ENCODE peak calls at places on chromosome 9, in four cellular contexts. One of them, this sample, is unnamed.

GRCh38 chr9:105510024-105510423 is 47.9 kb upstream of the FKTN start:
- DNase-seq in lung: no peak
- DNase-seq in stimulated activated CD4-positive, alpha-beta T cell treated with anti-CD3 and anti-CD28 coated beads, Interleukin-12 subunit alpha, Interleukin-12 subunit beta, amount 100 ng/mL, for 4 hours: no peak
- DNase-seq in activated naive CD8-positive, alpha-beta T cell treated with anti-CD3 and anti-CD28 coated beads, Interleukin-2, amount 50 U/mL, for 24 hours: no peak
- DNase-seq in this sample: no peak

GRCh38 chr9:14031015-14031414 is 282.9 kb downstream of the NFIB start:
- DNase-seq in stimulated activated CD4-positive, alpha-beta T cell treated with anti-CD3 and anti-CD28 coated beads, Interleukin-12 subunit alpha, Interleukin-12 subunit beta, amount 100 ng/mL, for 4 hours: no peak
- DNase-seq in activated naive CD8-positive, alpha-beta T cell treated with anti-CD3 and anti-CD28 coated beads, Interleukin-2, amount 50 U/mL, for 24 hours: no peak
- DNase-seq in lung: no peak
- DNase-seq in this sample: no peak

GRCh38 chr9:88710449-88710848 is 175.5 kb downstream of the NXNL2 start:
- DNase-seq in activated naive CD8-positive, alpha-beta T cell treated with anti-CD3 and anti-CD28 coated beads, Interleukin-2, amount 50 U/mL, for 24 hours: no peak
- DNase-seq in stimulated activated CD4-positive, alpha-beta T cell treated with anti-CD3 and anti-CD28 coated beads, Interleukin-12 subunit alpha, Interleukin-12 subunit beta, amount 100 ng/mL, for 4 hours: no peak
- DNase-seq in lung: no peak
- DNase-seq in this sample: no peak

GRCh38 chr9:117783828-117784227 is 79.6 kb downstream of the TLR4 start:
- DNase-seq in lung: no peak
- DNase-seq in activated naive CD8-positive, alpha-beta T cell treated with anti-CD3 and anti-CD28 coated beads, Interleukin-2, amount 50 U/mL, for 24 hours: peak; percentile 9
- DNase-seq in stimulated activated CD4-positive, alpha-beta T cell treated with anti-CD3 and anti-CD28 coated beads, Interleukin-12 subunit alpha, Interleukin-12 subunit beta, amount 100 ng/mL, for 4 hours: no peak
- DNase-seq in this sample: no peak

GRCh38 chr9:88230612-88231011 is 92.3 kb upstream of the SPATA31C2 start:
- DNase-seq in activated naive CD8-positive, alpha-beta T cell treated with anti-CD3 and anti-CD28 coated beads, Interleukin-2, amount 50 U/mL, for 24 hours: no peak
- DNase-seq in lung: no peak
- DNase-seq in stimulated activated CD4-positive, alpha-beta T cell treated with anti-CD3 and anti-CD28 coated beads, Interleukin-12 subunit alpha, Interleukin-12 subunit beta, amount 100 ng/mL, for 4 hours: no peak
- DNase-seq in this sample: no peak

GRCh38 chr9:121498150-121498486 is 1.5 kb downstream of the GGTA1 start:
- DNase-seq in activated naive CD8-positive, alpha-beta T cell treated with anti-CD3 and anti-CD28 coated beads, Interleukin-2, amount 50 U/mL, for 24 hours: peak; percentile 52
- DNase-seq in stimulated activated CD4-positive, alpha-beta T cell treated with anti-CD3 and anti-CD28 coated beads, Interleukin-12 subunit alpha, Interleukin-12 subunit beta, amount 100 ng/mL, for 4 hours: no peak
- DNase-seq in lung: peak; percentile 76
- DNase-seq in this sample: peak; percentile 61

GRCh38 chr9:131464354-131465000 is 38.2 kb upstream of the POMT1 start:
- DNase-seq in lung: no peak
- DNase-seq in activated naive CD8-positive, alpha-beta T cell treated with anti-CD3 and anti-CD28 coated beads, Interleukin-2, amount 50 U/mL, for 24 hours: no peak
- DNase-seq in stimulated activated CD4-positive, alpha-beta T cell treated with anti-CD3 and anti-CD28 coated beads, Interleukin-12 subunit alpha, Interleukin-12 subunit beta, amount 100 ng/mL, for 4 hours: no peak
- DNase-seq in this sample: no peak

GRCh38 chr9:92734931-92735906 is 29.4 kb downstream of the BICD2 start:
- DNase-seq in lung: no peak
- DNase-seq in stimulated activated CD4-positive, alpha-beta T cell treated with anti-CD3 and anti-CD28 coated beads, Interleukin-12 subunit alpha, Interleukin-12 subunit beta, amount 100 ng/mL, for 4 hours: no peak
- DNase-seq in activated naive CD8-positive, alpha-beta T cell treated with anti-CD3 and anti-CD28 coated beads, Interleukin-2, amount 50 U/mL, for 24 hours: no peak
- DNase-seq in this sample: no peak

GRCh38 chr9:117116084-117116483 is 298.8 kb downstream of the ASTN2 start:
- DNase-seq in lung: no peak
- DNase-seq in activated naive CD8-positive, alpha-beta T cell treated with anti-CD3 and anti-CD28 coated beads, Interleukin-2, amount 50 U/mL, for 24 hours: no peak
- DNase-seq in stimulated activated CD4-positive, alpha-beta T cell treated with anti-CD3 and anti-CD28 coated beads, Interleukin-12 subunit alpha, Interleukin-12 subunit beta, amount 100 ng/mL, for 4 hours: no peak
- DNase-seq in this sample: no peak

GRCh38 chr9:133995012-133995896 is 3.1 kb upstream of the VAV2 start:
- DNase-seq in stimulated activated CD4-positive, alpha-beta T cell treated with anti-CD3 and anti-CD28 coated beads, Interleukin-12 subunit alpha, Interleukin-12 subunit beta, amount 100 ng/mL, for 4 hours: no peak
- DNase-seq in activated naive CD8-positive, alpha-beta T cell treated with anti-CD3 and anti-CD28 coated beads, Interleukin-2, amount 50 U/mL, for 24 hours: no peak
- DNase-seq in lung: no peak
- DNase-seq in this sample: no peak

GRCh38 chr9:13330396-13331004 is 51.0 kb upstream of the MPDZ start:
- DNase-seq in lung: no peak
- DNase-seq in activated naive CD8-positive, alpha-beta T cell treated with anti-CD3 and anti-CD28 coated beads, Interleukin-2, amount 50 U/mL, for 24 hours: no peak
- DNase-seq in stimulated activated CD4-positive, alpha-beta T cell treated with anti-CD3 and anti-CD28 coated beads, Interleukin-12 subunit alpha, Interleukin-12 subunit beta, amount 100 ng/mL, for 4 hours: no peak
- DNase-seq in this sample: no peak

GRCh38 chr9:38127271-38127839 is 58.3 kb upstream of the SHB start:
- DNase-seq in activated naive CD8-positive, alpha-beta T cell treated with anti-CD3 and anti-CD28 coated beads, Interleukin-2, amount 50 U/mL, for 24 hours: no peak
- DNase-seq in stimulated activated CD4-positive, alpha-beta T cell treated with anti-CD3 and anti-CD28 coated beads, Interleukin-12 subunit alpha, Interleukin-12 subunit beta, amount 100 ng/mL, for 4 hours: no peak
- DNase-seq in lung: no peak
- DNase-seq in this sample: no peak